ENCODE peak calls at places on chromosomes 2 and 18, in eight cellular contexts. One of them, this sample, is unnamed.
A peak's percentile ranks its signal among the peaks of the same experiment; 100 is the strongest.

GRCh38 chr2:236572482-236572881 is 2.9 kb downstream of the ACKR3 start:
- DNase-seq in H1: no peak
- DNase-seq in spleen: no peak
- DNase-seq in left ventricle myocardium inferior: peak; percentile 61
- DNase-seq in SJSA1: no peak
- DNase-seq in astrocyte: no peak
- DNase-seq in CD4-positive, alpha-beta T cell: no peak
- DNase-seq in caudate nucleus: no peak
- DNase-seq in this sample: no peak

GRCh38 chr18:27838230-27838629 is 338.7 kb downstream of the CDH2 start:
- DNase-seq in SJSA1: no peak
- DNase-seq in spleen: no peak
- DNase-seq in H1: no peak
- DNase-seq in astrocyte: peak; percentile 35
- DNase-seq in CD4-positive, alpha-beta T cell: no peak
- DNase-seq in left ventricle myocardium inferior: no peak
- DNase-seq in caudate nucleus: no peak
- DNase-seq in this sample: no peak

GRCh38 chr18:13791181-13791580 is 32.8 kb upstream of the MC5R start:
- DNase-seq in astrocyte: no peak
- DNase-seq in left ventricle myocardium inferior: no peak
- DNase-seq in CD4-positive, alpha-beta T cell: no peak
- DNase-seq in caudate nucleus: peak; percentile 6
- DNase-seq in spleen: no peak
- DNase-seq in H1: no peak
- DNase-seq in SJSA1: no peak
- DNase-seq in this sample: no peak

GRCh38 chr2:176652300-176653182 is 383.3 kb downstream of the MTX2 start:
- DNase-seq in H1: no peak
- DNase-seq in CD4-positive, alpha-beta T cell: no peak
- DNase-seq in left ventricle myocardium inferior: no peak
- DNase-seq in spleen: no peak
- DNase-seq in caudate nucleus: no peak
- DNase-seq in SJSA1: peak; percentile 58
- DNase-seq in astrocyte: peak; percentile 28
- DNase-seq in this sample: no peak

GRCh38 chr2:177265386-177265690 is 811 bp upstream of the NFE2L2 start:
- DNase-seq in H1: no peak
- DNase-seq in spleen: no peak
- DNase-seq in astrocyte: no peak
- DNase-seq in left ventricle myocardium inferior: peak; percentile 61
- DNase-seq in caudate nucleus: no peak
- DNase-seq in SJSA1: no peak
- DNase-seq in CD4-positive, alpha-beta T cell: no peak
- DNase-seq in this sample: no peak

GRCh38 chr2:14304326-14304725 is 328.2 kb upstream of the LRATD1 start:
- DNase-seq in caudate nucleus: no peak
- DNase-seq in left ventricle myocardium inferior: no peak
- DNase-seq in spleen: no peak
- DNase-seq in H1: no peak
- DNase-seq in SJSA1: no peak
- DNase-seq in astrocyte: no peak
- DNase-seq in CD4-positive, alpha-beta T cell: no peak
- DNase-seq in this sample: no peak

GRCh38 chr2:30453498-30453897 is 6.5 kb downstream of the LCLAT1 start:
- DNase-seq in H1: no peak
- DNase-seq in CD4-positive, alpha-beta T cell: no peak
- DNase-seq in caudate nucleus: no peak
- DNase-seq in astrocyte: no peak
- DNase-seq in left ventricle myocardium inferior: no peak
- DNase-seq in SJSA1: no peak
- DNase-seq in spleen: no peak
- DNase-seq in this sample: no peak

GRCh38 chr2:195533771-195534642 is 123.0 kb upstream of the SLC39A10 start:
- DNase-seq in SJSA1: peak; percentile 59
- DNase-seq in left ventricle myocardium inferior: peak; percentile 29
- DNase-seq in CD4-positive, alpha-beta T cell: no peak
- DNase-seq in spleen: peak; percentile 80
- DNase-seq in H1: no peak
- DNase-seq in caudate nucleus: no peak
- DNase-seq in astrocyte: peak; percentile 95
- DNase-seq in this sample: peak; percentile 65

GRCh38 chr2:29446852-29447251 is 331.6 kb downstream of the CLIP4 start:
- DNase-seq in astrocyte: no peak
- DNase-seq in SJSA1: no peak
- DNase-seq in H1: no peak
- DNase-seq in left ventricle myocardium inferior: no peak
- DNase-seq in spleen: no peak
- DNase-seq in CD4-positive, alpha-beta T cell: no peak
- DNase-seq in caudate nucleus: no peak
- DNase-seq in this sample: no peak

GRCh38 chr2:207253946-207254345 is 88.2 kb upstream of the KLF7 start:
- DNase-seq in caudate nucleus: no peak
- DNase-seq in SJSA1: peak; percentile 91
- DNase-seq in astrocyte: peak; percentile 98
- DNase-seq in CD4-positive, alpha-beta T cell: no peak
- DNase-seq in H1: no peak
- DNase-seq in left ventricle myocardium inferior: no peak
- DNase-seq in spleen: no peak
- DNase-seq in this sample: no peak

GRCh38 chr2:234147335-234147861 is 96.9 kb downstream of the SPP2 start:
- DNase-seq in left ventricle myocardium inferior: no peak
- DNase-seq in H1: no peak
- DNase-seq in SJSA1: no peak
- DNase-seq in spleen: no peak
- DNase-seq in caudate nucleus: no peak
- DNase-seq in astrocyte: peak; percentile 55
- DNase-seq in CD4-positive, alpha-beta T cell: no peak
- DNase-seq in this sample: no peak

GRCh38 chr2:176325732-176326131 is 56.5 kb downstream of the MTX2 start:
- DNase-seq in caudate nucleus: no peak
- DNase-seq in H1: no peak
- DNase-seq in astrocyte: no peak
- DNase-seq in left ventricle myocardium inferior: no peak
- DNase-seq in SJSA1: no peak
- DNase-seq in spleen: no peak
- DNase-seq in CD4-positive, alpha-beta T cell: no peak
- DNase-seq in this sample: no peak

GRCh38 chr18:36676629-36677028 is 152.2 kb downstream of the TPGS2 start:
- DNase-seq in astrocyte: no peak
- DNase-seq in left ventricle myocardium inferior: no peak
- DNase-seq in caudate nucleus: no peak
- DNase-seq in spleen: no peak
- DNase-seq in SJSA1: no peak
- DNase-seq in H1: no peak
- DNase-seq in CD4-positive, alpha-beta T cell: no peak
- DNase-seq in this sample: no peak

GRCh38 chr2:96095116-96095636 is 21.2 kb downstream of the ADRA2B start:
- DNase-seq in left ventricle myocardium inferior: peak; percentile 13
- DNase-seq in caudate nucleus: no peak
- DNase-seq in astrocyte: no peak
- DNase-seq in SJSA1: no peak
- DNase-seq in spleen: no peak
- DNase-seq in H1: no peak
- DNase-seq in CD4-positive, alpha-beta T cell: no peak
- DNase-seq in this sample: no peak

GRCh38 chr2:224436634-224437033 is 34.7 kb upstream of the FAM124B start:
- DNase-seq in spleen: no peak
- DNase-seq in astrocyte: peak; percentile 57
- DNase-seq in SJSA1: no peak
- DNase-seq in caudate nucleus: no peak
- DNase-seq in CD4-positive, alpha-beta T cell: no peak
- DNase-seq in H1: no peak
- DNase-seq in left ventricle myocardium inferior: no peak
- DNase-seq in this sample: no peak

GRCh38 chr18:26044807-26045206 is 45.6 kb downstream of the SS18 start:
- DNase-seq in left ventricle myocardium inferior: no peak
- DNase-seq in H1: no peak
- DNase-seq in SJSA1: no peak
- DNase-seq in CD4-positive, alpha-beta T cell: no peak
- DNase-seq in astrocyte: no peak
- DNase-seq in caudate nucleus: no peak
- DNase-seq in spleen: no peak
- DNase-seq in this sample: no peak

DNA sequence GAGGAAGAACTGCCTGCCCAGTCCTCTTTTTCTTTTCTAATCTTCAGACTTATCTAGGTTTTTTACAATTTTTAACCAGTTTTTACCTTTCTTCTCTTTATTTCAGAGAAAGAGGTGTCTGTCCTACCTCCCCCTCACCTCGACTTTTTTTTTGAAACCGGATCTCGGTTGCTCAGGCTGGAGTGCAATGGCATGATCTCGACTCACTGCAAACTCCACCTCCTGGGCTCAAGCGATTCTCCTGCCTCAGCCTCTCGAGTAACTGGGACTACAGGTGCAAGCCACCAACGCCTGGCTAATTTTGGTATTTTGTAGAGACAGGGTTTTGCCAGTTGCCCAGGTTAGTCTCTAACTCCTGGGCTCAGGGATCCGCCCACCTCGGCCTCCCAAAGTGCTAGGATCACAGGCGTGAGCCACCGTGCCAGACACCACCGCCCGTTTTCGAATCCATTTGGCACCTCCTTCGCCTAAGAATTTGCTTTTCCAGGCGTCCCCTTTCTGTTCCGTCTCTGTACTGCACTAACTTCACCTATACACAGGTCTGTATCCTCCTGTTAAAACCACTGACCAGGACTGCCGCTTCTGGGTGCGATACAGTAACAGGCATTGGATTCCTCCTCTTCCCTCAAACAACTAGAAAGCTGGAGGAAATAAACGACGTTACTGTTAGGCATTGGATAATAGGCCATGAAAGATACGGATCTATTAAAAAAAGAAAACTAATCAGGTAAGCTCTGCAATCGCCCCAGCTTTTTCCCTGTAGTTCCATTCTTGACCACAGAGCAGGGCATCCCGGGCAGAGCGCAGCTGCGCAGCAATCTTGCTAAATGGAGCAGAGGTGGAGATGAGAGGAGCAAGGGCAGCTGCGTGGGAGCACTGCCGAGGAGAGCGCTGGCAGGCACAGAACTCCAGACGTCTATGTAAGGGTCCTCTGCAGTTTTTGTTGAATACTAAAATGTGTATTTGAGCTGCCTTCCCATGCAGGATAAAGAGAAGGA is 69.9 kb downstream of the ZC3H6 start:
- DNase-seq in spleen: no peak
- DNase-seq in caudate nucleus: no peak
- DNase-seq in left ventricle myocardium inferior: no peak
- DNase-seq in H1: no peak
- DNase-seq in CD4-positive, alpha-beta T cell: no peak
- DNase-seq in SJSA1: no peak
- DNase-seq in astrocyte: no peak
- DNase-seq in this sample: no peak
- H3K27ac ChIP-seq in spleen: no peak overlapping the region
- H3K27ac ChIP-seq in caudate nucleus: no peak overlapping the region
- H3K27ac ChIP-seq in left ventricle myocardium inferior: no peak overlapping the region
- H3K27ac ChIP-seq in H1: no peak overlapping the region
- H3K27ac ChIP-seq in CD4-positive, alpha-beta T cell: no peak overlapping the region
- H3K27ac ChIP-seq in SJSA1: no peak overlapping the region
- H3K27ac ChIP-seq in astrocyte: no peak overlapping the region
- H3K27ac ChIP-seq in this sample: no peak overlapping the region

DNA sequence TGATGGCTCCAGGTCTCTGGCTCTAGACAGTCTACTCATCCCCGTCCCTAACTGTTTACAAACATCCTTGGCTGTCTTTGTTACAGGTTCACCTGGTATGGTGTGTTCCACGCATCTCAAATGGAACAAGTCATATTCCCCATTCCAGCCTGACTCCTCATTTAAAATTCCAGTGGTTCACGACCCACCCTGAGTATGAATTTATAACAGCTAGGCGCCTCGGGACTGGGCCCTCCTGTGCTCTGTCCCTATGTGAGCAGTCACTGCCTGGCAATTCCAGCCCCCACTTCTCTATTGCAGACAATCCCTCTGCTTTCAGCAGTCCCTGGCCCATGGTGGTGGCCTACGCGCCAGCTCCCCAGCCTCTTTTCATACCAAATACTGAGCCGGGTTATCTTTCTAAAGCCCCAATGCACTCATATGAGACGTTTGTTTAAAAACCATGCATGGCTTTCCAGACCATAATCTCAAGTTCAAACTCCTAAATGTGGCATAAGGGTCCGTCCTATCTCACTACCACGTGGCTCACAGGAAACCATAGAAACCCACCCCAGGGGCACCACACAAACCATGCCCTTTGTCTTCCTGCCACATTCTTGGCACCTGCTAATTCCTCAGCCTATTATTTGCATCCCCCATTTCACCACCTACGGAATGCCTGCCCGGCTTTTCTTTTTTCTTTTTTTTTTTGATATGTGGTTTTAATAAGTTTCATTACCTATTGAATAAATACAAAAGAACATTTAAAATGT is 1.6 kb downstream of the SERPINB8 start:
- DNase-seq in left ventricle myocardium inferior: no peak
- DNase-seq in astrocyte: peak; percentile 6
- DNase-seq in H1: no peak
- DNase-seq in caudate nucleus: no peak
- DNase-seq in SJSA1: no peak
- DNase-seq in CD4-positive, alpha-beta T cell: no peak
- DNase-seq in spleen: no peak
- DNase-seq in this sample: no peak
- H3K27ac ChIP-seq in left ventricle myocardium inferior: peak overlapping the region; percentile 95
- H3K27ac ChIP-seq in astrocyte: peak overlapping the region; percentile 94
- H3K27ac ChIP-seq in H1: no peak overlapping the region
- H3K27ac ChIP-seq in caudate nucleus: peak overlapping the region; percentile 92
- H3K27ac ChIP-seq in SJSA1: peak overlapping the region; percentile 100
- H3K27ac ChIP-seq in CD4-positive, alpha-beta T cell: no peak overlapping the region
- H3K27ac ChIP-seq in spleen: peak overlapping the region; percentile 95
- H3K27ac ChIP-seq in this sample: no peak overlapping the region

GRCh38 chr2:68767031-68767961 is 32.7 kb downstream of the ARHGAP25 start:
- DNase-seq in spleen: peak; percentile 82
- DNase-seq in SJSA1: no peak
- DNase-seq in H1: no peak
- DNase-seq in caudate nucleus: no peak
- DNase-seq in astrocyte: no peak
- DNase-seq in CD4-positive, alpha-beta T cell: peak; percentile 35
- DNase-seq in left ventricle myocardium inferior: no peak
- DNase-seq in this sample: peak; percentile 65
- H3K27ac ChIP-seq in spleen: peak overlapping the region; percentile 93
- H3K27ac ChIP-seq in SJSA1: no peak overlapping the region
- H3K27ac ChIP-seq in H1: no peak overlapping the region
- H3K27ac ChIP-seq in caudate nucleus: peak overlapping the region; percentile 31
- H3K27ac ChIP-seq in astrocyte: no peak overlapping the region
- H3K27ac ChIP-seq in CD4-positive, alpha-beta T cell: peak overlapping the region; percentile 93
- H3K27ac ChIP-seq in left ventricle myocardium inferior: peak overlapping the region; percentile 58
- H3K27ac ChIP-seq in this sample: peak overlapping the region; percentile 73

DNA sequence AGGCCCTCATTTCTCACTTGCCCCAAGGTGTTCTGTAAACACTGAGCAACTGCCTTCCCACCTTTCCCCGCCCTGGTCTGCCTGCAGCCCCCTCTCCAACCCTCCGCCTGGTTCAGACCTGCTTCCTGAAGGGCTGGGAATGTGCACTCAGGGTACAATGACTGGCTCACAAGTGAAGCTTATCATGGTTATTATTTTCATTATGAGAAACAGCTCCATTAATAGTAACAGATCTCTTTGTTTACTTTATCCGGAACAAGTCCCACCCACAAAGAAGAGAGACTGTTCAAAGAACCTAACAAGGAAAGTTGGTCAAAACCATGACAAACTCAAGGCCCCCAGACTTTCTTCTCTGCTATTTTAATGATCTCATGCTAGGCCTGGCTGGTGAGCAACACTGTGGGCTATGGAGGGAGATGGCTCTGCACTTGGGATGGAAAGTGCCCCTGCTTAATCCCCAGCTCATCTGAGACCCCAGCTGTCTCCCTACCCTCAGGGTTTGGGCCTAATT is 36.7 kb downstream of the ARHGAP25 start:
- DNase-seq in caudate nucleus: no peak
- DNase-seq in astrocyte: peak; percentile 60
- DNase-seq in H1: no peak
- DNase-seq in SJSA1: no peak
- DNase-seq in CD4-positive, alpha-beta T cell: no peak
- DNase-seq in left ventricle myocardium inferior: no peak
- DNase-seq in spleen: no peak
- DNase-seq in this sample: no peak
- H3K27ac ChIP-seq in caudate nucleus: peak overlapping the region; percentile 63
- H3K27ac ChIP-seq in astrocyte: peak overlapping the region; percentile 34
- H3K27ac ChIP-seq in H1: no peak overlapping the region
- H3K27ac ChIP-seq in SJSA1: no peak overlapping the region
- H3K27ac ChIP-seq in CD4-positive, alpha-beta T cell: peak overlapping the region; percentile 93
- H3K27ac ChIP-seq in left ventricle myocardium inferior: peak overlapping the region; percentile 86
- H3K27ac ChIP-seq in spleen: peak overlapping the region; percentile 93
- H3K27ac ChIP-seq in this sample: peak overlapping the region; percentile 55